ENCODE peak calls at places on chromosomes 16 and 17, in eight cellular contexts. One of them, this sample, is unnamed.

GRCh38 chr17:44872131-44872768 is 24.6 kb downstream of the HIGD1B start:
- DNase-seq in fibroblast of lung: no peak
- DNase-seq in mucosa of descending colon: no peak
- DNase-seq in small intestine: no peak
- DNase-seq in cardiac muscle cell: peak; percentile 20
- DNase-seq in Karpas-422: no peak
- DNase-seq in BE2C: no peak
- DNase-seq in stomach: no peak
- DNase-seq in this sample: peak; percentile 38

GRCh38 chr17:83185023-83186002 is 105.9 kb downstream of the METRNL start:
- DNase-seq in Karpas-422: no peak
- DNase-seq in stomach: no peak
- DNase-seq in fibroblast of lung: no peak
- DNase-seq in BE2C: no peak
- DNase-seq in cardiac muscle cell: no peak
- DNase-seq in small intestine: no peak
- DNase-seq in mucosa of descending colon: no peak
- DNase-seq in this sample: peak; percentile 38

GRCh38 chr16:71230122-71230845 is at the start of gene HYDIN:
- DNase-seq in Karpas-422: no peak
- DNase-seq in stomach: no peak
- DNase-seq in small intestine: no peak
- DNase-seq in cardiac muscle cell: peak; percentile 59
- DNase-seq in mucosa of descending colon: peak; percentile 30
- DNase-seq in fibroblast of lung: peak; percentile 61
- DNase-seq in BE2C: peak; percentile 92
- DNase-seq in this sample: no peak

GRCh38 chr17:32627233-32628008 is 140.6 kb downstream of the CDK5R1 start:
- DNase-seq in small intestine: no peak
- DNase-seq in Karpas-422: no peak
- DNase-seq in BE2C: no peak
- DNase-seq in cardiac muscle cell: peak; percentile 35
- DNase-seq in fibroblast of lung: peak; percentile 61
- DNase-seq in mucosa of descending colon: no peak
- DNase-seq in stomach: no peak
- DNase-seq in this sample: no peak

GRCh38 chr16:17476414-17477259 is 5.9 kb upstream of the XYLT1 start:
- DNase-seq in BE2C: peak; percentile 45
- DNase-seq in small intestine: peak; percentile 74
- DNase-seq in fibroblast of lung: peak; percentile 74
- DNase-seq in stomach: peak; percentile 54
- DNase-seq in cardiac muscle cell: peak; percentile 61
- DNase-seq in mucosa of descending colon: peak; percentile 81
- DNase-seq in Karpas-422: peak; percentile 68
- DNase-seq in this sample: no peak

GRCh38 chr17:79627766-79628690 is 17.2 kb upstream of the RBFOX3 start:
- DNase-seq in fibroblast of lung: no peak
- DNase-seq in BE2C: no peak
- DNase-seq in stomach: peak; percentile 18
- DNase-seq in small intestine: no peak
- DNase-seq in cardiac muscle cell: no peak
- DNase-seq in Karpas-422: no peak
- DNase-seq in mucosa of descending colon: no peak
- DNase-seq in this sample: no peak

GRCh38 chr16:80766798-80767197 is 37.6 kb downstream of the CDYL2 start:
- DNase-seq in Karpas-422: no peak
- DNase-seq in stomach: no peak
- DNase-seq in BE2C: no peak
- DNase-seq in mucosa of descending colon: no peak
- DNase-seq in fibroblast of lung: no peak
- DNase-seq in cardiac muscle cell: no peak
- DNase-seq in small intestine: no peak
- DNase-seq in this sample: no peak

GRCh38 chr16:50310308-50311133 is 44.2 kb downstream of the ADCY7 start:
- DNase-seq in cardiac muscle cell: no peak
- DNase-seq in BE2C: no peak
- DNase-seq in small intestine: no peak
- DNase-seq in stomach: peak; percentile 19
- DNase-seq in Karpas-422: no peak
- DNase-seq in fibroblast of lung: no peak
- DNase-seq in mucosa of descending colon: no peak
- DNase-seq in this sample: no peak

GRCh38 chr16:81879625-81880024 is 100.5 kb downstream of the PLCG2 start:
- DNase-seq in fibroblast of lung: no peak
- DNase-seq in Karpas-422: peak; percentile 76
- DNase-seq in cardiac muscle cell: no peak
- DNase-seq in stomach: no peak
- DNase-seq in BE2C: no peak
- DNase-seq in mucosa of descending colon: no peak
- DNase-seq in small intestine: no peak
- DNase-seq in this sample: no peak

GRCh38 chr17:65730711-65731169 is 169.3 kb upstream of the AXIN2 start:
- DNase-seq in cardiac muscle cell: peak; percentile 68
- DNase-seq in Karpas-422: no peak
- DNase-seq in fibroblast of lung: no peak
- DNase-seq in BE2C: no peak
- DNase-seq in mucosa of descending colon: no peak
- DNase-seq in small intestine: no peak
- DNase-seq in stomach: no peak
- DNase-seq in this sample: no peak

GRCh38 chr17:33387406-33387805 is 94.3 kb upstream of the ASIC2 start:
- DNase-seq in small intestine: no peak
- DNase-seq in Karpas-422: no peak
- DNase-seq in fibroblast of lung: no peak
- DNase-seq in cardiac muscle cell: no peak
- DNase-seq in BE2C: peak; percentile 23
- DNase-seq in stomach: no peak
- DNase-seq in mucosa of descending colon: no peak
- DNase-seq in this sample: no peak

GRCh38 chr17:18224428-18225120 is 861 bp upstream of the LLGL1 start:
- DNase-seq in cardiac muscle cell: peak; percentile 75
- DNase-seq in fibroblast of lung: peak; percentile 14
- DNase-seq in stomach: no peak
- DNase-seq in BE2C: no peak
- DNase-seq in mucosa of descending colon: peak; percentile 12
- DNase-seq in Karpas-422: no peak
- DNase-seq in small intestine: no peak
- DNase-seq in this sample: no peak

GRCh38 chr17:16491703-16492612 is at the start of gene LRRC75A:
- DNase-seq in stomach: peak; percentile 59
- DNase-seq in fibroblast of lung: peak; percentile 30
- DNase-seq in BE2C: peak; percentile 41
- DNase-seq in small intestine: peak; percentile 60
- DNase-seq in mucosa of descending colon: peak; percentile 63
- DNase-seq in cardiac muscle cell: peak; percentile 39
- DNase-seq in Karpas-422: peak; percentile 73
- DNase-seq in this sample: no peak

GRCh38 chr17:43591750-43592562 is 45.8 kb upstream of the ETV4 start:
- DNase-seq in BE2C: peak; percentile 68
- DNase-seq in fibroblast of lung: peak; percentile 93
- DNase-seq in cardiac muscle cell: peak; percentile 90
- DNase-seq in small intestine: no peak
- DNase-seq in Karpas-422: no peak
- DNase-seq in stomach: peak; percentile 31
- DNase-seq in mucosa of descending colon: peak; percentile 47
- DNase-seq in this sample: peak; percentile 11

GRCh38 chr16:31513126-31513525 is 4.9 kb upstream of the RUSF1 start:
- DNase-seq in Karpas-422: no peak
- DNase-seq in small intestine: no peak
- DNase-seq in mucosa of descending colon: no peak
- DNase-seq in stomach: no peak
- DNase-seq in BE2C: no peak
- DNase-seq in fibroblast of lung: peak; percentile 72
- DNase-seq in cardiac muscle cell: peak; percentile 32
- DNase-seq in this sample: no peak

GRCh38 chr17:1644493-1645206 is 882 bp downstream of the SCARF1 start:
- DNase-seq in Karpas-422: no peak
- DNase-seq in cardiac muscle cell: peak; percentile 25
- DNase-seq in mucosa of descending colon: peak; percentile 32
- DNase-seq in stomach: no peak
- DNase-seq in BE2C: no peak
- DNase-seq in fibroblast of lung: peak; percentile 67
- DNase-seq in small intestine: no peak
- DNase-seq in this sample: no peak

GRCh38 chr17:76275382-76276068 is 10.4 kb downstream of the UBALD2 start:
- DNase-seq in small intestine: no peak
- DNase-seq in Karpas-422: no peak
- DNase-seq in cardiac muscle cell: no peak
- DNase-seq in mucosa of descending colon: no peak
- DNase-seq in stomach: no peak
- DNase-seq in BE2C: no peak
- DNase-seq in fibroblast of lung: no peak
- DNase-seq in this sample: no peak

GRCh38 chr17:8021565-8022357 is 17.1 kb upstream of the ALOX15B start:
- DNase-seq in small intestine: no peak
- DNase-seq in stomach: no peak
- DNase-seq in BE2C: no peak
- DNase-seq in cardiac muscle cell: no peak
- DNase-seq in mucosa of descending colon: no peak
- DNase-seq in Karpas-422: no peak
- DNase-seq in fibroblast of lung: no peak
- DNase-seq in this sample: no peak

GRCh38 chr16:64738321-64738960 is 383.4 kb downstream of the CDH11 start:
- DNase-seq in small intestine: no peak
- DNase-seq in fibroblast of lung: peak; percentile 88
- DNase-seq in Karpas-422: no peak
- DNase-seq in mucosa of descending colon: no peak
- DNase-seq in BE2C: no peak
- DNase-seq in cardiac muscle cell: peak; percentile 75
- DNase-seq in stomach: no peak
- DNase-seq in this sample: no peak

GRCh38 chr16:57611184-57611583 is 17.2 kb upstream of the ADGRG1 start:
- DNase-seq in stomach: no peak
- DNase-seq in mucosa of descending colon: no peak
- DNase-seq in cardiac muscle cell: peak; percentile 31
- DNase-seq in BE2C: no peak
- DNase-seq in fibroblast of lung: peak; percentile 49
- DNase-seq in Karpas-422: no peak
- DNase-seq in small intestine: no peak
- DNase-seq in this sample: no peak

GRCh38 chr17:38599398-38599856 is 6.3 kb downstream of the SRCIN1 start:
- DNase-seq in BE2C: no peak
- DNase-seq in Karpas-422: no peak
- DNase-seq in fibroblast of lung: no peak
- DNase-seq in stomach: no peak
- DNase-seq in cardiac muscle cell: no peak
- DNase-seq in mucosa of descending colon: no peak
- DNase-seq in small intestine: no peak
- DNase-seq in this sample: no peak

GRCh38 chr17:50560931-50561750 is 626 bp downstream of the CACNA1G start:
- DNase-seq in BE2C: no peak
- DNase-seq in fibroblast of lung: no peak
- DNase-seq in small intestine: no peak
- DNase-seq in cardiac muscle cell: no peak
- DNase-seq in stomach: no peak
- DNase-seq in mucosa of descending colon: no peak
- DNase-seq in Karpas-422: no peak
- DNase-seq in this sample: peak; percentile 67

GRCh38 chr17:47901423-47901822 is 5.4 kb downstream of the SP2 start:
- DNase-seq in fibroblast of lung: no peak
- DNase-seq in Karpas-422: no peak
- DNase-seq in stomach: no peak
- DNase-seq in small intestine: no peak
- DNase-seq in BE2C: no peak
- DNase-seq in mucosa of descending colon: no peak
- DNase-seq in cardiac muscle cell: no peak
- DNase-seq in this sample: no peak
- H3K4me1 ChIP-seq in fibroblast of lung: peaks cover 6% of the 10 kb centered on the region
- H3K4me1 ChIP-seq in Karpas-422: peaks cover 27% of the 10 kb centered on the region
- H3K4me1 ChIP-seq in stomach: peaks cover 81% of the 10 kb centered on the region
- H3K4me1 ChIP-seq in small intestine: peaks cover 11% of the 10 kb centered on the region
- H3K4me1 ChIP-seq in BE2C: no peaks in the 10 kb centered on the region
- H3K4me1 ChIP-seq in mucosa of descending colon: peaks cover 6% of the 10 kb centered on the region
- H3K4me1 ChIP-seq in cardiac muscle cell: peaks cover 58% of the 10 kb centered on the region
- H3K4me1 ChIP-seq in this sample: peaks cover 72% of the 10 kb centered on the region

GRCh38 chr16:3098459-3099394 is at the start of gene ZSCAN10:
- DNase-seq in mucosa of descending colon: no peak
- DNase-seq in fibroblast of lung: no peak
- DNase-seq in cardiac muscle cell: no peak
- DNase-seq in small intestine: no peak
- DNase-seq in stomach: no peak
- DNase-seq in BE2C: no peak
- DNase-seq in Karpas-422: no peak
- DNase-seq in this sample: no peak
- H3K4me1 ChIP-seq in mucosa of descending colon: peaks cover 17% of the 10 kb centered on the region
- H3K4me1 ChIP-seq in fibroblast of lung: peaks cover 3% of the 10 kb centered on the region
- H3K4me1 ChIP-seq in cardiac muscle cell: peaks cover 5% of the 10 kb centered on the region
- H3K4me1 ChIP-seq in small intestine: no peaks in the 10 kb centered on the region
- H3K4me1 ChIP-seq in stomach: peaks cover 27% of the 10 kb centered on the region
- H3K4me1 ChIP-seq in BE2C: peaks cover 3% of the 10 kb centered on the region
- H3K4me1 ChIP-seq in Karpas-422: peaks cover 9% of the 10 kb centered on the region
- H3K4me1 ChIP-seq in this sample: peaks cover 6% of the 10 kb centered on the region

DNA sequence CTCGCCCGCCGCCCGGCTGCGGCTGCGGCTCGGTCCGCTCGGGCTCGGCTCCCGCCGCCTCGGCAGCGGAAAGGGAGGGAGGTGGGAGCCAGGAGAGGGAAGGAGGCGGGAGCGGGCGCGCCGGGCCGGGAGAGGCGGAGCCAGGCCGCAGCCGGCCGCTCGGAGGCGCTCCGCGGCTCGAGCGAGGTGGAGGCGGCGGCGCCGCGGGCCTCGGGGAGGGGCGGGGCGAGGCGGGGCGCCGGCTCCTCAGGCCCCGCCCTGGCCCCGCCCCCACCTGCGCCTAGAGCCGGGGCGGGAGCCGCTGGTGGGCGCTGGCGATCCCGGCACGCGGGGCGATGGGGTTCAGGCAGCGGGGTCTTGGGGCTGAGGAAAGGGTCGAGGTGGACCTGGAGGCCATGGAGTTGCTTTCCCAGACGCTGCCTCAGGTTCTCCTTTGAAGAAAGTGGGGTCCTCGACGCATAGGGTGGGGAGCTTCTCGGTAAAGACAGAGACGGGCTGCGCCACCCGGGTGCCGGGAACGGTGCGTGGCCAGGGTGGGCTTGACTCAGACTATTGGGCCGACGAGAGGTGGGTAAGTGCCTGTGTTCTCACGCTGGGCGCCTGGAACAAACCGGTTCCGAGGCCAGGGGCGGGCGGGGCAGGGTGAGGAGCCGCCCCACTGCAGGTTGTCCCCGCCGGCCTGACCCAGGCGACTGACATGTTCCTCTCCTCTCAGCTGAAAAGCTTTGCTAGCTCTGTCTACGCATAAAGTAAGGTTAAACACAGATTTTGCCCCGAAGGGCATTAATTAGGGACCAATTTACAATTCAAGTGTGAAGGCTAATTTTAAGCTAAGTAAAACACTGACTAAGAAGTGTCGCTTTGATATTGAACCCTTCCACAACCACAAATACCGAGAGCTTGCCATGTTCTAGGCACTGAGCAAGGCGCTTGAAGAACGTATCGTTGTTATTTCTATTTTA is at the start of gene CMTM4:
- DNase-seq in mucosa of descending colon: peak; percentile 86
- DNase-seq in BE2C: peak; percentile 92
- DNase-seq in Karpas-422: peak; percentile 87
- DNase-seq in stomach: peak; percentile 91
- DNase-seq in fibroblast of lung: peak; percentile 78
- DNase-seq in small intestine: peak; percentile 87
- DNase-seq in cardiac muscle cell: peak; percentile 92
- DNase-seq in this sample: peak; percentile 37
- H3K4me1 ChIP-seq in mucosa of descending colon: peaks cover 23% of the 10 kb centered on the region
- H3K4me1 ChIP-seq in BE2C: no peaks in the 10 kb centered on the region
- H3K4me1 ChIP-seq in Karpas-422: peaks cover 4% of the 10 kb centered on the region
- H3K4me1 ChIP-seq in stomach: peaks cover 49% of the 10 kb centered on the region
- H3K4me1 ChIP-seq in fibroblast of lung: no peaks in the 10 kb centered on the region
- H3K4me1 ChIP-seq in small intestine: peaks cover 8% of the 10 kb centered on the region
- H3K4me1 ChIP-seq in cardiac muscle cell: peaks cover 9% of the 10 kb centered on the region
- H3K4me1 ChIP-seq in this sample: peaks cover 3% of the 10 kb centered on the region

GRCh38 chr17:77963441-77963840 is 4.9 kb downstream of the TNRC6C start:
- DNase-seq in fibroblast of lung: peak; percentile 95
- DNase-seq in small intestine: peak; percentile 42
- DNase-seq in stomach: no peak
- DNase-seq in BE2C: peak; percentile 75
- DNase-seq in cardiac muscle cell: peak; percentile 95
- DNase-seq in Karpas-422: no peak
- DNase-seq in mucosa of descending colon: peak; percentile 40
- DNase-seq in this sample: no peak
- H3K4me1 ChIP-seq in fibroblast of lung: no peaks in the 10 kb centered on the region
- H3K4me1 ChIP-seq in small intestine: no peaks in the 10 kb centered on the region
- H3K4me1 ChIP-seq in stomach: peaks cover 70% of the 10 kb centered on the region
- H3K4me1 ChIP-seq in BE2C: peaks cover 26% of the 10 kb centered on the region
- H3K4me1 ChIP-seq in cardiac muscle cell: peaks cover 15% of the 10 kb centered on the region
- H3K4me1 ChIP-seq in Karpas-422: no peaks in the 10 kb centered on the region
- H3K4me1 ChIP-seq in mucosa of descending colon: peaks cover 14% of the 10 kb centered on the region
- H3K4me1 ChIP-seq in this sample: peaks cover 23% of the 10 kb centered on the region